ENCODE peak calls at places on chromosomes 6 and 20, in four cellular contexts. R, U, Z and W are unnamed samples.

GRCh38 chr6:109695468-109695867 is 4.4 kb downstream of the FIG4 start:
- DNase-seq in R (no peak), U (no peak), Z (no peak), W (no peak)

GRCh38 chr6:64459411-64459810 is 823.8 kb downstream of the PHF3 start:
- DNase-seq in R (no peak), U (no peak), Z (no peak), W (no peak)

GRCh38 chr6:42333622-42334021 is 116.0 kb upstream of the MRPS10 start:
- DNase-seq in R (no peak), U (no peak), Z (no peak), W (no peak)

GRCh38 chr6:111031151-111031550 is 49.3 kb downstream of the RPF2 start:
- DNase-seq in R (no peak), U (no peak), Z (no peak), W (no peak)

GRCh38 chr20:57589728-57590484 is 29.0 kb downstream of the PCK1 start:
- DNase-seq in R (no peak), U (no peak), Z (no peak), W (no peak)

GRCh38 chr6:43172127-43173007 is 1.3 kb downstream of the SRF start:
- DNase-seq in R (peak; percentile 90), U (peak; percentile 65), Z (peak; percentile 58), W (peak; percentile 58)

GRCh38 chr6:168201383-168201782 is 118.2 kb downstream of the DACT2 start:
- DNase-seq in R (no peak), U (no peak), Z (no peak), W (no peak)

GRCh38 chr20:37992802-37993538 is 40.3 kb downstream of the TTI1 start:
- DNase-seq in R (no peak), U (peak; percentile 48), Z (peak; percentile 63), W (peak; percentile 71)

GRCh38 chr6:113875470-113875869 is 18.3 kb downstream of the MARCKS start:
- DNase-seq in R (no peak), U (no peak), Z (no peak), W (no peak)

GRCh38 chr6:150741633-150742200 is 123.8 kb upstream of the MTHFD1L start:
- DNase-seq in R (no peak), U (no peak), Z (peak; percentile 41), W (peak; percentile 42)

GRCh38 chr20:39468703-39469102 is 506.6 kb downstream of the DHX35 start:
- DNase-seq in R (no peak), U (no peak), Z (no peak), W (no peak)

DNA sequence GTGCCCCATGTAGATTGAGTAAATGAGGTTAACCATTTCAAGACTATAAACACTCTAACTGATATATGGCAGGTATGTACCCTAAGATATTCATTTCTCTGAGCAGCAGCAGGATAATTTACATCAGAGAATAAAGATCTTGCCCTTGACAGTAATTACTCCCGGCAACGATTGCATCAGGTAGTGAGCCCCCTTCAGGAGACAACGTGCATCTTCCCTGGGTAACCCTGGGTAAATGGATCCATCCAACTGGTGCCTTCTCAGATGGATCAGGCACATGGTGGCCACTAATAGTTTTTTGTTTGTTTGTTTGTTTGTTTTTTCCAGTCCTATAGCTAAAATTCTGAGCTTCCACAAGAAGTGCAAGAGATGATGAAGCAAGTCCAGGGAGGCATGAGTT is 469.4 kb upstream of the SLC35B3 start:
- DNase-seq in R (no peak), U (no peak), Z (no peak), W (no peak)
- TF ChIP-seq CTCF in R (no peak), U (peak; percentile 17), Z (peak; percentile 39), W (peak; percentile 18)

GRCh38 chr20:21372016-21372415 is 25.3 kb downstream of the NKX2-4 start:
- DNase-seq in R (no peak), U (no peak), Z (no peak), W (no peak)

GRCh38 chr20:21371193-21371592 is 26.1 kb downstream of the NKX2-4 start:
- DNase-seq in R (no peak), U (no peak), Z (no peak), W (no peak)

GRCh38 chr20:21364413-21364812 is 32.9 kb downstream of the NKX2-4 start:
- DNase-seq in R (no peak), U (no peak), Z (no peak), W (no peak)

GRCh38 chr20:21365771-21366170 is 31.6 kb downstream of the NKX2-4 start:
- DNase-seq in R (no peak), U (no peak), Z (no peak), W (no peak)

GRCh38 chr20:21368791-21369190 is 28.5 kb downstream of the NKX2-4 start:
- DNase-seq in R (no peak), U (no peak), Z (no peak), W (no peak)
- TF ChIP-seq CTCF in R (no peak), U (no peak), Z (no peak), W (no peak)

DNA sequence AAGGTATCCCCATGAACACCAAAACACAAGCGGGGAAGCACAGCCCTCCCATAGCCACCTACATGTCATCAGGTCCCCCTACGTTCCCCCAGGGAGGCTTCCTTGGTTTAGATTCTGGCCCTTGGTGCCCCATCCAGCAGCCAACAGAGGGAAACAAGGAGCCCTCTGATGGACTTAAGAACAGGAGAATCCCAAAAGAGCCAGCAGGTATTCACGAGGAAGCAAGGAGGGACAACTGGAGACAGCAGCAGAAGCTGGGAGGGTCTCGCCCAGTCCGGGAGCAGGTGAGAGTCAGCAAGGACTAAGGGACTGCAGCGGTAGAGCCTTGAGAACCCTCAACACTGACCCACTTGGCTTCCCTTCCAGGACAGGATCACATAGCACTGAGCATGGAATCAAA is 58.4 kb upstream of the TOP1 start:
- DNase-seq in R (no peak), U (no peak), Z (no peak), W (no peak)
- TF ChIP-seq CTCF in R (no peak), U (no peak), Z (no peak), W (no peak)

GRCh38 chr6:16778521-16778920 is 17.3 kb upstream of the ATXN1 start:
- DNase-seq in R (no peak), U (no peak), Z (no peak), W (no peak)

GRCh38 chr6:16773376-16773775 is 12.1 kb upstream of the ATXN1 start:
- DNase-seq in R (no peak), U (no peak), Z (no peak), W (no peak)

GRCh38 chr6:16777794-16778193 is 16.5 kb upstream of the ATXN1 start:
- DNase-seq in R (no peak), U (no peak), Z (no peak), W (no peak)

GRCh38 chr6:16774437-16774836 is 13.2 kb upstream of the ATXN1 start:
- DNase-seq in R (no peak), U (no peak), Z (no peak), W (no peak)

DNA sequence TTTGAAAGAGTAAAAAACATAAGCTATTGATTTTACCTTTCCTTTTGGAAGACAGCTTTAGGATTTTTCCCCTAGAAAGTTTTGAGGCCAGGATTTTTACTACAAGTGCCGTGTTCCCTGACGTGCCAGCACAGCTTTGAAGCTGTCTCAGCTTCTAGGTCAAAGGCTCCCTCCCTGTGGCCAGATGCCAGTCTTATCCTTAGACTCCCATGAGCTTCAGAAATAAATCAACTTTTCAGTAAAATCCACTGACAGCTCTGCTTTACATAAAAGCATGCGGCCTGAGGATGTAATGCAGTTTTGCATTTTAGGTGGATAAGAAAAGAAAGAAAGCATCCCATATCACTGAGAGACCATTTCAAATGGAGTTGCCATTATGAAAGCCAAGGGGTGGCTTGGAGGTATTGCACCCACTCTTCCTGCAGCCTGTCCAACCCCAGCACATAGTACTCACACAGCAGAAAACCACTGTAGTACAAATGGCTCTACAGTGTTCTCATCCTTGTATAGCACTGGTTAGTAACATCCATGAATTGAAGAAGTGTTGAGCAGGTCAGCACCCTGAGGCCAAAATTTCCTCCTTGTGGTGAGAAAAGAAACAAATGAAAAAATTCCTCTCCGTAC is 15.2 kb upstream of the ATXN1 start:
- DNase-seq in R (no peak), U (no peak), Z (no peak), W (no peak)
- TF ChIP-seq CTCF in R (no peak), U (no peak), Z (no peak), W (no peak)

GRCh38 chr20:43431120-43431519 is 26.6 kb upstream of the SRSF6 start:
- DNase-seq in R (no peak), U (no peak), Z (no peak), W (no peak)

GRCh38 chr20:43433250-43433854 is 24.3 kb upstream of the SRSF6 start:
- DNase-seq in R (no peak), U (no peak), Z (no peak), W (no peak)

GRCh38 chr20:43434565-43434964 is 23.1 kb upstream of the SRSF6 start:
- DNase-seq in R (no peak), U (no peak), Z (no peak), W (no peak)

GRCh38 chr20:43430265-43430664 is 27.4 kb upstream of the SRSF6 start:
- DNase-seq in R (no peak), U (no peak), Z (no peak), W (no peak)

GRCh38 chr20:43432498-43432897 is 25.2 kb upstream of the SRSF6 start:
- DNase-seq in R (no peak), U (no peak), Z (no peak), W (no peak)
- TF ChIP-seq CTCF in R (no peak), U (no peak), Z (peak; percentile 3), W (no peak)

GRCh38 chr20:63234693-63235398 is 859 bp upstream of the BIRC7 start:
- DNase-seq in R (peak; percentile 83), U (peak; percentile 63), Z (no peak), W (peak; percentile 62)
- TF ChIP-seq CTCF in R (peak; percentile 18), U (peak; percentile 48), Z (peak; percentile 35), W (peak; percentile 37)